ENCODE peak calls at places on chromosomes 13 and 19, in ten cellular contexts. R is psoas muscle, U is A673, B is heart left ventricle, G is breast epithelium, J is testis, H is AG10803, S is AG04450, O is fibroblast of mammary gland, D is BE2C. Y is an unnamed sample.
A peak's percentile ranks its signal among the peaks of the same experiment; 100 is the strongest.

GRCh38 chr13:77868717-77869116 is 49.9 kb downstream of the EDNRB start:
- DNase-seq in H (no peak), U (peak; percentile 44), B (no peak), O (peak; percentile 77), J (no peak), R (no peak), G (no peak), S (no peak), D (no peak), Y (no peak)

GRCh38 chr19:18317998-18318800 is 4.7 kb downstream of the LSM4 start:
- DNase-seq in J (no peak), D (peak; percentile 88), S (no peak), U (no peak), G (no peak), O (no peak), R (no peak), H (no peak), B (peak; percentile 67), Y (no peak)

GRCh38 chr19:30369833-30370232 is 2.4 kb upstream of the ZNF536 start:
- DNase-seq in D (no peak), S (no peak), B (no peak), R (no peak), U (no peak), H (no peak), O (no peak), G (no peak), J (no peak), Y (no peak)

GRCh38 chr19:19997656-19998268 is 41.5 kb downstream of the ZNF682 start:
- DNase-seq in D (peak; percentile 38), G (no peak), S (no peak), H (no peak), B (no peak), J (peak; percentile 50), O (peak; percentile 1), R (no peak), U (peak; percentile 3), Y (no peak)

GRCh38 chr13:49220856-49221614 is 897 bp downstream of the MLNR start:
- DNase-seq in O (peak; percentile 15), G (no peak), U (no peak), J (no peak), S (no peak), R (no peak), B (no peak), D (no peak), H (no peak), Y (no peak)

GRCh38 chr13:114054269-114054668 is 78.2 kb downstream of the RASA3 start:
- DNase-seq in H (no peak), O (no peak), D (peak; percentile 50), J (no peak), B (no peak), R (no peak), U (peak; percentile 30), G (no peak), S (no peak), Y (no peak)

GRCh38 chr19:13356686-13357280 is 149.5 kb downstream of the CACNA1A start:
- DNase-seq in B (no peak), O (no peak), H (no peak), J (no peak), U (no peak), D (no peak), R (no peak), S (no peak), G (no peak), Y (no peak)

GRCh38 chr13:22061806-22062391 is 391.0 kb downstream of the FGF9 start:
- DNase-seq in S (no peak), H (no peak), G (no peak), O (no peak), R (no peak), U (no peak), J (no peak), D (no peak), B (no peak), Y (no peak)

GRCh38 chr13:59906413-59907027 is 257.2 kb downstream of the DIAPH3 start:
- DNase-seq in O (peak; percentile 60), R (no peak), G (no peak), D (peak; percentile 14), B (no peak), H (peak; percentile 51), S (peak; percentile 8), U (peak; percentile 75), J (no peak), Y (peak; percentile 33)

GRCh38 chr19:52889076-52889475 is 8.4 kb downstream of the ZNF320 start:
- DNase-seq in B (no peak), D (no peak), O (no peak), G (no peak), S (no peak), J (no peak), U (peak; percentile 47), H (no peak), R (no peak), Y (no peak)

GRCh38 chr13:37534181-37534580 is 64.4 kb downstream of the POSTN start:
- DNase-seq in B (no peak), G (no peak), R (no peak), S (peak; percentile 68), D (no peak), O (peak; percentile 95), J (no peak), U (peak; percentile 16), H (peak; percentile 79), Y (peak; percentile 67)

DNA sequence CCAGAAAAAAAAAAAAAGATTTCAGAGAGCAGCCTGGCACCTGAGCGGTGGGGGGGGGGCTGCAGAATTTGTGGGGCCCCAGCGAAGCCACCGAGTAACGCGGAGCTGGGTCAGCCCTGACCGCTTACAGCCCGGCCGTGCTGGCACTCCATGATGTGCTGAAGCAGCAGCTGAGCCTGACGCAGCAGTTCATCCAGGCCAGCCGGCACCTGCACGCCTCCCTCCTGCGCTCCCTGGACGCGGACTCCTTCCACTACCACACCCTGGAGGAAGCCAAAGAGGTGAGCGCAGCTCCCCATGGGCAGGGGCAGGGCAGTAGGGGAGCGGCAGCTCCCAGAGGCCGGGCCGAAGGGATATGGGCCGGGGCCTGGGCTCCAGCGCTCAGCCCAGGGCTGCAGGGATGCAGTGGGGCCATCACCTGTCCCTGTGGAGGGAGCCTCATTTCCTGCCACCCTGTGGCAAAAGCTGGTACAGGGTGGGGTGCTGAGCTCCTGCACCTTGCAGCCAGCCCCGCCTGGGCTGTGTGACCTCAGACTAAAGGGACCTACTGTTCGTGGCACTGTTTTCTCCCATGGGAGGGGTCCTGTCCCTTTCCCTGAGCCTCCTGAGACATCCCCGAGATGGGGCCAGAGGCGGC is 18.3 kb downstream of the C19orf44 start:
- DNase-seq in U (no peak), D (no peak), R (no peak), H (no peak), G (no peak), O (no peak), J (no peak), S (no peak), B (no peak), Y (no peak)
- TF ChIP-seq CTCF in U (no peak), D (no peak), R (no peak), H (no peak), G (no peak), O (no peak), J (no peak), S (no peak), B (no peak), Y (no peak)

DNA sequence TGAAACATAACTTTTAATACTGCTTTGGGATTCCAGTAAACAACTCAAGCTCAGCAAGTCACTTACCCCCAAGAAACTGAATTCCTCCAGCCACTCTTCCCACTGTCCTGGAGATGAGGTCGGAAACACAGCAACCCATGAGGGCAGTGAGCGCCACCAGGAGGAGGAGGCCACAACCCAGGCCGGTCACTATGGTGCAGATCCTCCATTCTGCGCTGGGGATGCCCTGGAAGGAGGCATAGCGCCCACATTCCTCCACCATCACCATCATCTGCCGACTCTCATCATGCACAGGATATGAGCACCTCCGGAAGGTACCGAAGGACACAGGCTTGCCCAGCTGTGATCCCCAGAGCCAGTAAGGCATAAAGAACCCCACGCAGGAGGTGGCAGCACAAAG is 2.2 kb downstream of the LHFPL6 start:
- DNase-seq in R (no peak), B (peak; percentile 71), U (peak; percentile 45), J (no peak), H (no peak), O (peak; percentile 48), D (no peak), S (no peak), G (no peak), Y (peak; percentile 37)
- H3K4me3 ChIP-seq in R (peak overlapping the region; percentile 85), B (peak overlapping the region; percentile 80), U (peak overlapping the region; percentile 96), J (no peak overlapping the region), H (peak overlapping the region; percentile 83), O (peak overlapping the region; percentile 85), D (no peak overlapping the region), S (peak overlapping the region; percentile 7), G (peak overlapping the region; percentile 70), Y (peak overlapping the region; percentile 80)

GRCh38 chr19:44346556-44346955 is 9.9 kb downstream of the ZNF112 start:
- DNase-seq in G (no peak), H (no peak), J (no peak), R (no peak), U (no peak), D (no peak), O (no peak), B (no peak), S (no peak), Y (no peak)

GRCh38 chr19:44344255-44344654 is 12.2 kb downstream of the ZNF112 start:
- DNase-seq in O (no peak), S (no peak), J (no peak), R (no peak), D (no peak), B (no peak), H (no peak), G (no peak), U (no peak), Y (no peak)

GRCh38 chr19:44345969-44346368 is 10.5 kb downstream of the ZNF112 start:
- DNase-seq in J (no peak), O (no peak), B (no peak), G (no peak), R (no peak), H (no peak), S (no peak), U (peak; percentile 4), D (no peak), Y (no peak)

DNA sequence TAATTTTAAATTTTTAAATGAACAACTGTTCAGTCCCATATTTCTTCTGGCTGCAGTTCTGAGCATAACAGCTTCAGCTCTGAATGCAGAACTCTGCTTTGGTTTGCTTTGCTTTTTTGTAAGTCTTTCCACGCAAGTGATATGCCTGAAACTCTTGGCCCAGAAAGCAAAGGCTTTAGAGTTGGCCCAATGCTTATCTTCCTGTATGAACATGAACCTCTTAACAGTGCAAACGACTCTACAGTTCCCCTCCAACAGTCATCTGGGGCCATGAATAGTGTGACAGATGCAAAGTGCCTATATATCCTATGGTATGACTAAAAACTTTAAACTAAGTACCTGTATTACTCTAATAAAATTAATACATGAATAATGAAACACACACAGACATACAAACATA is 14.7 kb downstream of the ZNF112 start:
- DNase-seq in U (no peak), H (no peak), B (no peak), G (no peak), S (no peak), O (no peak), J (no peak), D (no peak), R (no peak), Y (no peak)
- TF ChIP-seq CTCF in U (no peak), H (no peak), B (no peak), G (no peak), S (no peak), O (no peak), J (no peak), D (no peak), R (no peak), Y (no peak)

DNA sequence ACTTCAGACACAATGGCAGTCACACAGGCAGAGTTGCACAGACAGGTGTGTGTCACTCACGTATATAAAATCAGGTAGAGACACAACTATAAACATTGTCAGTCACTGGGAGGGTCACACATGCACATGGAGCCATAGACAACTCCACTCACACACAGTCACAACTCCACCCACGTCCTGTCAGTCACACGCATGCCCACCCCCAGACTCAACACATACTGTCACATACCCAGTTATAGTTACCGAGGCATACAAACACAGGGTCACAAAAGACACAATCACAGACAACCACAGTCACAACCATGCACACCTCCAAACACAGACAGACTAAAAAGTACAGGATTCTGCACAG is 1.5 kb downstream of the NUMBL start:
- DNase-seq in H (no peak), U (no peak), R (no peak), B (no peak), O (no peak), J (no peak), S (no peak), D (no peak), G (no peak), Y (no peak)
- H3K4me3 ChIP-seq in H (peak overlapping the region; percentile 97), U (peak overlapping the region; percentile 94), R (peak overlapping the region; percentile 72), B (peak overlapping the region; percentile 69), O (peak overlapping the region; percentile 73), J (peak overlapping the region; percentile 80), S (peak overlapping the region; percentile 95), D (peak overlapping the region; percentile 82), G (peak overlapping the region; percentile 81), Y (peak overlapping the region; percentile 79)

Y was measured in foreskin fibroblast.